ENCODE peak calls at places on chromosomes 1 and 21, in four cellular contexts. One of them, this sample, is unnamed.

GRCh38 chr1:1433804-1434130 is 1.7 kb upstream of the VWA1 start:
- DNase-seq in IMR-90: peak
- DNase-seq in prostate gland: no peak
- DNase-seq in brain microvascular endothelial cell: no peak
- DNase-seq in this sample: no peak

GRCh38 chr1:22313321-22313720 is 138.3 kb upstream of the ZBTB40 start:
- DNase-seq in prostate gland: no peak
- DNase-seq in brain microvascular endothelial cell: no peak
- DNase-seq in IMR-90: no peak
- DNase-seq in this sample: no peak

GRCh38 chr1:27114522-27114921 is 40.4 kb downstream of the SLC9A1 start:
- DNase-seq in brain microvascular endothelial cell: no peak
- DNase-seq in prostate gland: no peak
- DNase-seq in IMR-90: no peak
- DNase-seq in this sample: no peak

GRCh38 chr1:236018885-236019453 is 45.9 kb downstream of the NID1 start:
- DNase-seq in IMR-90: peak
- DNase-seq in prostate gland: no peak
- DNase-seq in brain microvascular endothelial cell: no peak
- DNase-seq in this sample: no peak

GRCh38 chr1:97123717-97124446 is 402.3 kb downstream of the PTBP2 start:
- DNase-seq in prostate gland: no peak
- DNase-seq in IMR-90: no peak
- DNase-seq in brain microvascular endothelial cell: no peak
- DNase-seq in this sample: no peak

GRCh38 chr1:185593271-185593670 is 140.9 kb upstream of the HMCN1 start:
- DNase-seq in brain microvascular endothelial cell: no peak
- DNase-seq in IMR-90: no peak
- DNase-seq in prostate gland: no peak
- DNase-seq in this sample: no peak

GRCh38 chr21:44932366-44933181 is 7.3 kb upstream of the SLX9 start:
- DNase-seq in IMR-90: no peak
- DNase-seq in prostate gland: no peak
- DNase-seq in brain microvascular endothelial cell: no peak
- DNase-seq in this sample: peak

GRCh38 chr1:224769987-224770693 is 154.0 kb downstream of the CNIH3 start:
- DNase-seq in IMR-90: peak
- DNase-seq in prostate gland: no peak
- DNase-seq in brain microvascular endothelial cell: peak
- DNase-seq in this sample: no peak

DNA sequence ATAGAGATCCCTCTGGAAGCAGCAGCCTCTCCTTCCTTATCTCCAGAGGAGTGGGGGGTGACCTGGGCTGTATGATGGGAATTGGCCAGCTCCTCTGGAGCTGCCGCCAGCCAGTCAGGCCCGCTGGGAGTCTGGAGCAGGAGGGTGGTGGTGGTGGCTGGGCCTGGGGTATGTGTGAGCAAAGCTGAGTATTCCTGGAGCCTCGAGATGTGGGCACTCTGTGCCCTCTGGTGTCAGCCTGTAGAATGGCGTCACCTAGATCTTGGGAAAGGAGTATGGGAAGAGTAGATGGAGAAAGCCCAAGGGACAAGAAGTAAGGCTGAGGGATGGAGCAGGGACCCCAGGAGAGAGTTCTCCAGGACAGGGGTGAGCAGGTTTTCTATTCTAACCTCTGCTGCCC is 16.0 kb downstream of the VANGL2 start:
- DNase-seq in prostate gland: no peak
- DNase-seq in IMR-90: peak
- DNase-seq in brain microvascular endothelial cell: no peak
- DNase-seq in this sample: no peak
- TF ChIP-seq CTCF in prostate gland: no peak
- TF ChIP-seq CTCF in IMR-90: peak
- TF ChIP-seq CTCF in brain microvascular endothelial cell: peak
- TF ChIP-seq CTCF in this sample: peak

GRCh38 chr21:38489729-38490128 is 8.5 kb downstream of the ERG start:
- DNase-seq in IMR-90: no peak
- DNase-seq in brain microvascular endothelial cell: no peak
- DNase-seq in prostate gland: no peak
- DNase-seq in this sample: no peak

GRCh38 chr21:38491536-38491935 is 6.7 kb downstream of the ERG start:
- DNase-seq in brain microvascular endothelial cell: no peak
- DNase-seq in IMR-90: no peak
- DNase-seq in prostate gland: no peak
- DNase-seq in this sample: no peak

GRCh38 chr21:38492002-38492401 is 6.3 kb downstream of the ERG start:
- DNase-seq in IMR-90: no peak
- DNase-seq in brain microvascular endothelial cell: no peak
- DNase-seq in prostate gland: no peak
- DNase-seq in this sample: no peak

GRCh38 chr21:38489283-38489677 is 9.0 kb downstream of the ERG start:
- DNase-seq in brain microvascular endothelial cell: no peak
- DNase-seq in prostate gland: no peak
- DNase-seq in IMR-90: no peak
- DNase-seq in this sample: no peak

GRCh38 chr21:38490411-38491020 is 7.8 kb downstream of the ERG start:
- DNase-seq in prostate gland: no peak
- DNase-seq in brain microvascular endothelial cell: no peak
- DNase-seq in IMR-90: no peak
- DNase-seq in this sample: no peak
- TF ChIP-seq CTCF in prostate gland: no peak
- TF ChIP-seq CTCF in brain microvascular endothelial cell: no peak
- TF ChIP-seq CTCF in IMR-90: no peak
- TF ChIP-seq CTCF in this sample: no peak

GRCh38 chr1:156342556-156342955 is 4.2 kb downstream of the TSACC start:
- DNase-seq in prostate gland: no peak
- DNase-seq in brain microvascular endothelial cell: peak
- DNase-seq in IMR-90: peak
- DNase-seq in this sample: no peak

GRCh38 chr1:156336242-156336641 is 1.9 kb downstream of the CCT3 start:
- DNase-seq in IMR-90: no peak
- DNase-seq in brain microvascular endothelial cell: no peak
- DNase-seq in prostate gland: no peak
- DNase-seq in this sample: peak

GRCh38 chr1:156337052-156337887 is 822 bp downstream of the CCT3 start:
- DNase-seq in brain microvascular endothelial cell: no peak
- DNase-seq in IMR-90: peak
- DNase-seq in prostate gland: no peak
- DNase-seq in this sample: peak

GRCh38 chr1:156338180-156338973 is at the start of the genes CCT3 and TSACC:
- DNase-seq in IMR-90: peak
- DNase-seq in prostate gland: peak
- DNase-seq in brain microvascular endothelial cell: peak
- DNase-seq in this sample: peak

DNA sequence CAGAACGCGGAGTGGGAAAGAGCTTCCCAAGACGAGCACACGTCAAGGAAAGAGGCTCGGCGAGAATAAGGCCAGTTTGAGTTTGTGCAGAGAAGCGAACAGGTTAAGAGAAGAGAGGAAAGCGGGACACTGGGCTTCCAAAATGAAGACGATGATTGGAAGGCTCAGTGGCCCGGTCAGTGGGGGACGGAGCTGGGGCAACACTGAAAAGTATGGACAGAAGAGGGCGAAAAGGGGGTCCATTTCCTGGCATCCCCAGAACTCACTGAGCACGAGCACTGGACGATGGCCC is 258 bp downstream of the CCT3 start:
- DNase-seq in brain microvascular endothelial cell: no peak
- DNase-seq in IMR-90: no peak
- DNase-seq in prostate gland: no peak
- DNase-seq in this sample: no peak
- TF ChIP-seq CTCF in brain microvascular endothelial cell: peak
- TF ChIP-seq CTCF in IMR-90: peak
- TF ChIP-seq CTCF in prostate gland: no peak
- TF ChIP-seq CTCF in this sample: no peak

GRCh38 chr1:241253491-241253890 is 103.5 kb downstream of the RGS7 start:
- DNase-seq in prostate gland: no peak
- DNase-seq in brain microvascular endothelial cell: no peak
- DNase-seq in IMR-90: peak
- DNase-seq in this sample: no peak

GRCh38 chr1:241250465-241250864 is 106.5 kb downstream of the RGS7 start:
- DNase-seq in IMR-90: no peak
- DNase-seq in brain microvascular endothelial cell: no peak
- DNase-seq in prostate gland: no peak
- DNase-seq in this sample: no peak
- TF ChIP-seq CTCF in IMR-90: no peak
- TF ChIP-seq CTCF in brain microvascular endothelial cell: no peak
- TF ChIP-seq CTCF in prostate gland: no peak
- TF ChIP-seq CTCF in this sample: no peak

GRCh38 chr1:208475951-208476824 is 232.0 kb upstream of the PLXNA2 start:
- DNase-seq in IMR-90: no peak
- DNase-seq in prostate gland: no peak
- DNase-seq in brain microvascular endothelial cell: no peak
- DNase-seq in this sample: no peak

GRCh38 chr1:208476825-208477170 is 232.6 kb upstream of the PLXNA2 start:
- DNase-seq in brain microvascular endothelial cell: no peak
- DNase-seq in IMR-90: no peak
- DNase-seq in prostate gland: no peak
- DNase-seq in this sample: no peak

GRCh38 chr1:208479435-208479834 is 235.3 kb upstream of the PLXNA2 start:
- DNase-seq in IMR-90: no peak
- DNase-seq in prostate gland: no peak
- DNase-seq in brain microvascular endothelial cell: no peak
- DNase-seq in this sample: no peak

DNA sequence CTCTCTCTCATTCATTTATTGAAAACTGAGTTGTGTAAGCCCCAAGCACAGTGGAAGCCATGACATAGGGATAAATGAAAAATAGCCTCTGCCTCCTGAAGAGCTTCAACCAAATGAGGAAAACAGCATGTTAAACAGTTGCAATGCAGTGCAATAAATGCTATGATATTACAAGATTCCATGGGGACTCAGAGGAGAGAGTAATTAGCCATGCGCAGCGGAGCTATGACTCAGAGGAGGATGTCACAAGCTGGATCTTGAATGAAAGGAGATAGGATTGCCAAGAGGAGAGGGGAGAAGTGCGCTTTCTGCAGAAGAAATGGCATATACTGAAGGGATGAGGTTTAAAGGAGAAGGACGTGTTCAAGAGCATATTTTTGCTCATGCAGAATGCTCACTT is 231.3 kb upstream of the PLXNA2 start:
- DNase-seq in brain microvascular endothelial cell: no peak
- DNase-seq in IMR-90: peak
- DNase-seq in prostate gland: no peak
- DNase-seq in this sample: no peak
- TF ChIP-seq CTCF in brain microvascular endothelial cell: no peak
- TF ChIP-seq CTCF in IMR-90: no peak
- TF ChIP-seq CTCF in prostate gland: no peak
- TF ChIP-seq CTCF in this sample: no peak

DNA sequence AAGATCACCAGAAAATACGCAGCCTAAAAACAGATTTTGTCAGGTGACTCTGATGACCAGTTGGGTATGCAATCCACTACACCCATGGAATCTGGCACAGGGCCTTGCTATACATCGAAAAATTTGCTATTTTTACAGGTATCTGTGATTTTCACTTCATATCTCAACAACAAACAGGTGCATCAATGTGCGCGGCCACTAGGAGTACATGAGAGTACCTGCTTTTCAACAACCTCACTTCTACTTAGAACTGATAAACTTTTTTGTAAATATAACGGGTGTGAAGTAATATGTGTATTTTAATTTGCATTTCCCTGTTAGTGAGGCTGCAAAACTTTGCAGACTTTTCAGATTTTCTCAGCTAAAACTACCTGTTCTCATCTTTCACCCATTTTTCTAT is 80.8 kb downstream of the SLC45A1 start:
- DNase-seq in prostate gland: no peak
- DNase-seq in IMR-90: no peak
- DNase-seq in brain microvascular endothelial cell: no peak
- DNase-seq in this sample: peak
- TF ChIP-seq CTCF in prostate gland: no peak
- TF ChIP-seq CTCF in IMR-90: no peak
- TF ChIP-seq CTCF in brain microvascular endothelial cell: peak
- TF ChIP-seq CTCF in this sample: no peak

GRCh38 chr1:173024543-173024942 is 26.2 kb downstream of the TNFSF18 start:
- DNase-seq in IMR-90: no peak
- DNase-seq in brain microvascular endothelial cell: no peak
- DNase-seq in prostate gland: no peak
- DNase-seq in this sample: no peak

GRCh38 chr1:173017792-173018191 is 32.9 kb downstream of the TNFSF18 start:
- DNase-seq in brain microvascular endothelial cell: no peak
- DNase-seq in prostate gland: no peak
- DNase-seq in IMR-90: no peak
- DNase-seq in this sample: peak

GRCh38 chr1:173020138-173020742 is 30.5 kb downstream of the TNFSF18 start:
- DNase-seq in brain microvascular endothelial cell: no peak
- DNase-seq in IMR-90: no peak
- DNase-seq in prostate gland: no peak
- DNase-seq in this sample: peak

DNA sequence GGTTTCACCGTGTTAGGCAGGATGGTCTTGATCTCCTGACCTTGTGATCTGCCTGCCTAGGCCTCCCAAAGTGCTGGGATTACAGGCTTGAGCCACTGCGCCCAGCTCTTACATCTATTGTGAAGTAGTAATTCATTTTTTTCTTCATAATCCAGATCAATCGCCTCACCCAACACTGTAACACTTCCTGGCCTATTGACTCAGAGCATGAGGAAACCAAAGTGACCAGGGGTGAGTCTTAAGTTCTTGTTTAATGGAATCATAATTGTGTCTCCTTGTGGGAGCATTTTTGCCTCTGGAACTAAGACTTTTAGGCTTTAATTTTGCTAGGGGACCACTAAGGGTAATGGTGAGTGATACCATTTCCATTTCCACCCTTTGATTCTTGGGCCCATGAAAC is 27.4 kb downstream of the TNFSF18 start:
- DNase-seq in prostate gland: no peak
- DNase-seq in IMR-90: peak
- DNase-seq in brain microvascular endothelial cell: no peak
- DNase-seq in this sample: no peak
- TF ChIP-seq CTCF in prostate gland: no peak
- TF ChIP-seq CTCF in IMR-90: no peak
- TF ChIP-seq CTCF in brain microvascular endothelial cell: no peak
- TF ChIP-seq CTCF in this sample: no peak

DNA sequence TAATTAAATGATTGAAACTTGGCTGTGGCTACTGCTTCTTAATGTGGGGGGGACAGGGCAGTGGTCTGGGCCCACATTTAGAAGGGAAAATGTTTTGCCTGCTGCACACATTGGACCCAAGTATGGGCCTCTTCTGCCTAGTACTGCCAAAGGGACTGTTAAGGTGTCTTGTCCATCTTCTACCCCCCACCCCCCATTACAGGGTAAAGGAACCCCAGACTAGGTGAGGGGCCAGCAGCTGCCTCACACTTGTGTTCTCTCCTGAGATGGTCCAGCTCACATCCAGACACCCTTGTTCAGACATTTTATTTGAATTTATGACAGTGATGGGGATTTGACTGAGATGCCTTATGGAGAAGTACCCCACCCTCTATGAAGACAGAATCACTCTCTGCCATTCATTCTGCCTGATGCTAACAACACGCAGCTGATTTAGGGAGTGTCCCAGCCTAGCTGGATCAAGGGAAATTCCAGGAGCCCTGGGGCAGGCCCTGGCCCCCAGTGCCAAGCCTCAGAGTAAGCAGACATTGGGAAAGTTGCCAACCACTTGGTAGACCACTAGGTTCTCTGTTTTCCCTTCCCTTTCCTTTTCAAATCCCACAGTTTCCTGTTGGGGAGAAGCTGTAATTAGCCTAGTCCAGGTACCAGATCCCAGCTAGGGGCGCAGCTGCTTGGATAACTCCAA is 42.1 kb downstream of the YARS1 start:
- DNase-seq in prostate gland: no peak
- DNase-seq in brain microvascular endothelial cell: no peak
- DNase-seq in IMR-90: peak
- DNase-seq in this sample: no peak
- TF ChIP-seq CTCF in prostate gland: no peak
- TF ChIP-seq CTCF in brain microvascular endothelial cell: no peak
- TF ChIP-seq CTCF in IMR-90: no peak
- TF ChIP-seq CTCF in this sample: no peak

GRCh38 chr1:102336602-102337001 is 339.9 kb upstream of the OLFM3 start:
- DNase-seq in prostate gland: no peak
- DNase-seq in brain microvascular endothelial cell: no peak
- DNase-seq in IMR-90: no peak
- DNase-seq in this sample: no peak
- TF ChIP-seq CTCF in prostate gland: no peak
- TF ChIP-seq CTCF in brain microvascular endothelial cell: no peak
- TF ChIP-seq CTCF in IMR-90: no peak
- TF ChIP-seq CTCF in this sample: no peak